ENCODE peak calls at places on chromosomes 13 and 19, in seven cellular contexts. D is colonic mucosa, Q is B cell, C is BE2C, F is foreskin fibroblast, K is right atrium auricular region, O is fibroblast of pulmonary artery. V is an unnamed sample.

GRCh38 chr13:107799001-107799400 is 416.3 kb downstream of the LIG4 start:
- DNase-seq in Q (no peak), O (peak; percentile 11), D (no peak), C (no peak), K (no peak), F (no peak), V (no peak)

GRCh38 chr13:105428816-105429215 is 1106.6 kb downstream of the EFNB2 start:
- DNase-seq in K (no peak), F (peak; percentile 56), C (no peak), Q (no peak), D (no peak), O (no peak), V (no peak)

GRCh38 chr19:36182612-36183454 is 30.6 kb upstream of the COX7A1 start:
- DNase-seq in F (no peak), K (no peak), O (peak; percentile 11), D (no peak), Q (no peak), C (no peak), V (no peak)

GRCh38 chr13:109309625-109310363 is 476.6 kb downstream of the IRS2 start:
- DNase-seq in Q (no peak), C (no peak), K (no peak), F (no peak), O (no peak), D (no peak), V (no peak)

GRCh38 chr19:2694196-2694595 is 8.3 kb downstream of the GNG7 start:
- DNase-seq in O (no peak), F (no peak), Q (no peak), K (no peak), D (no peak), C (no peak), V (no peak)

GRCh38 chr19:47492571-47493377 is 8.8 kb upstream of the KPTN start:
- DNase-seq in D (no peak), O (no peak), F (no peak), C (no peak), K (no peak), Q (no peak), V (no peak)

GRCh38 chr13:36766295-36766694 is 52.7 kb upstream of the RFXAP start:
- DNase-seq in O (peak; percentile 71), D (no peak), Q (no peak), K (no peak), C (no peak), F (peak; percentile 23), V (no peak)

GRCh38 chr13:36910545-36910944 is 9.5 kb downstream of the SMAD9 start:
- DNase-seq in K (no peak), F (no peak), C (peak; percentile 70), O (no peak), Q (no peak), D (no peak), V (no peak)

GRCh38 chr19:49567722-49568454 is 12.5 kb downstream of the NOSIP start:
- DNase-seq in O (no peak), K (no peak), F (peak; percentile 76), D (peak; percentile 80), Q (no peak), C (no peak), V (no peak)

GRCh38 chr13:95834134-95834765 is 157.3 kb downstream of the DNAJC3 start:
- DNase-seq in O (peak; percentile 77), Q (peak; percentile 58), F (peak; percentile 80), K (peak; percentile 76), C (peak; percentile 71), D (peak; percentile 62), V (peak; percentile 67)

GRCh38 chr13:36163303-36163702 is 32.1 kb upstream of the DCLK1 start:
- DNase-seq in C (no peak), O (no peak), K (no peak), Q (no peak), D (no peak), F (no peak), V (no peak)

GRCh38 chr19:53466726-53467125 is 807 bp upstream of the ZNF813 start:
- DNase-seq in C (no peak), D (no peak), O (no peak), K (no peak), Q (no peak), F (peak; percentile 29), V (no peak)

GRCh38 chr13:92896842-92897241 is 329.8 kb upstream of the GPC6 start:
- DNase-seq in O (peak; percentile 70), D (no peak), C (peak; percentile 18), Q (no peak), K (no peak), F (peak; percentile 15), V (no peak)

GRCh38 chr19:12646551-12646950 is 20.0 kb downstream of the MAN2B1 start:
- DNase-seq in O (no peak), Q (no peak), K (no peak), F (no peak), C (no peak), D (no peak), V (no peak)

GRCh38 chr19:12647490-12648071 is 19.0 kb downstream of the MAN2B1 start:
- DNase-seq in O (peak; percentile 46), C (peak; percentile 68), Q (peak; percentile 68), K (no peak), F (peak; percentile 74), D (peak; percentile 87), V (peak; percentile 26)

GRCh38 chr19:12649941-12650340 is 16.6 kb downstream of the MAN2B1 start:
- DNase-seq in Q (no peak), D (no peak), O (no peak), F (no peak), C (no peak), K (no peak), V (no peak)

GRCh38 chr19:12647047-12647446 is 19.5 kb downstream of the MAN2B1 start:
- DNase-seq in C (no peak), F (no peak), D (no peak), K (no peak), Q (no peak), O (no peak), V (no peak)

DNA sequence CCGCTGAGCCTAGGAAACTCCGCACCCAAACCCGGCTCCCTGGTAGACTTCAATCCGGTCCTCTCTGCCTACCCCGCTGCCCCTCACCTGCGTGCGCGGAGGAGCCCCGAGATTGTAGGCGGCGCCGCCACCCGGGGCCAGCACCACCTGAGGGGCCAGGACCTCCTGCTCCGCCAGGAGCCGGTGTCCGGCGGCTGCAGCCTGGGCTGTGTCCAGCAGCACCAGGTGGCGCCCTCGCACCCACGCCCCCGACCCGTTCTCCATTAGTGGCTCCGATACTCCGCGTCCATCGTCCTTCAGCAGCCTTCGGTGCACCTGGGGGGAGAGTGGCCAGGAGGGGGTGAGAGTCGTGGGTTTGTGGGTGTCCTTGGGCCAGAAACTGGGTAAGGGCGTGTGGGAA is 18.5 kb downstream of the MAN2B1 start:
- DNase-seq in C (no peak), F (peak; percentile 39), K (no peak), D (peak; percentile 28), Q (no peak), O (no peak), V (no peak)
- TF ChIP-seq CTCF in C (no peak), F (peak; percentile 13), K (peak; percentile 55), D (no peak), Q (no peak), O (peak; percentile 22), V (no peak)

GRCh38 chr19:45245826-45246225 is 619 bp upstream of the EXOC3L2 start:
- DNase-seq in K (no peak), O (peak; percentile 45), C (no peak), F (no peak), Q (no peak), D (no peak), V (no peak)

GRCh38 chr19:45247136-45247535 is 1.9 kb upstream of the EXOC3L2 start:
- DNase-seq in D (no peak), C (no peak), O (no peak), Q (no peak), F (no peak), K (no peak), V (no peak)

GRCh38 chr19:45245334-45245787 is at the start of gene EXOC3L2:
- DNase-seq in D (no peak), O (no peak), K (no peak), F (no peak), C (no peak), Q (no peak), V (no peak)

GRCh38 chr19:45243144-45243732 is 2.0 kb downstream of the EXOC3L2 start:
- DNase-seq in D (no peak), O (no peak), K (no peak), Q (no peak), F (no peak), C (no peak), V (no peak)

DNA sequence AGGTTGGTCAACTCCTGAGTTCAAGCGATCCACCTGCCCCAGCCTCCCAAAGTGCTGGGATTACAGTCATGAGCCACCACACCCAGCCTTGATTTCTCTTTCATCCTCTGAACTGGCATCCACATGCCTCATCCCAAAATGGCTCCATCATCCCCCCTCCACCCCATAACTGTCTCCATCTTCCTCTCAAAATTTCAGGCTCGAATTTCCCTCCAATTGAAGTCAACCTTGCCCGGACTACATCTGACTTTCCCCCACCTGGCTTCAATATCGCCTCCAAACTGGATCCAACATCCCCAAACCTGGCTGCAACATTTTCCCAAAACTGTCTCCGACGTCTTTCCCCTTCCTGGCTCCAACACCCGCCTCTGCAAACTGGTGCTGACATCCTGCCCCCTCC is 1.1 kb downstream of the EXOC3L2 start:
- DNase-seq in Q (no peak), C (no peak), K (no peak), D (no peak), O (no peak), F (no peak), V (no peak)
- TF ChIP-seq CTCF in Q (no peak), C (no peak), K (no peak), D (no peak), O (no peak), F (no peak), V (no peak)

GRCh38 chr13:78978381-78978998 is 319.5 kb upstream of the OBI1 start:
- DNase-seq in F (peak; percentile 33), C (peak; percentile 65), Q (peak; percentile 13), O (peak; percentile 82), D (peak; percentile 43), K (no peak), V (peak; percentile 51)
- TF ChIP-seq CTCF in F (peak; percentile 48), C (peak; percentile 75), Q (peak; percentile 87), O (peak; percentile 80), D (peak; percentile 52), K (peak; percentile 76), V (peak; percentile 76)

DNA sequence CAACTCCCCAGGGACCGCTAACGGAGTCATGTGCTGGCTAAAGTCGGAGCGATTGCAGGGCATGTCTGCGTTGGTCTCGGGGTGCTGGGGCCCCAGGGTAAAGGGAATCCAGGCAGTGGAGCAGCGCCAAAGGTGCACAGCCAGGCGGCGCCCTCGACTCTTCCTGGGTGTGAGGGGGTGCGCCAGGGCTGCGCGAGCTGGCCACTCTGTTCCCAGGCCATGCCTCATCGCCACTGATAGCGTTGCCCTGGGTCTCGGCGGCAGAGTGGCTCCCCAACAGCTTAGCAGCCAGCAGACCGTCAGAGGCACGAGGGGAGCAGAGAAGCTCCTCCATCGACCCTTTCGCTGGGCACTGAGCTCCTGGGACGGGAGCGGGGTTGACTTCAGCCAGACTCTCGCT is 152.7 kb downstream of the B3GLCT start:
- DNase-seq in Q (no peak), K (no peak), F (no peak), O (no peak), D (no peak), C (peak; percentile 12), V (no peak)
- TF ChIP-seq CTCF in Q (no peak), K (no peak), F (no peak), O (no peak), D (no peak), C (no peak), V (no peak)